ENCODE peak calls at places on chromosomes 11 and 22, in seven cellular contexts. M is HepG2, S is GM12878, F is HCT116, L is K562, P is H1, H is SK-N-SH. D is an unnamed sample.

GRCh38 chr11:68211546-68211945 is 1.6 kb downstream of the KMT5B start:
- DNase-seq in M (no peak), S (no peak), F (no peak), L (no peak), P (no peak), H (no peak), D (no peak)

GRCh38 chr22:32764330-32765116 is 37.0 kb upstream of the TIMP3 start:
- DNase-seq in M (no peak), S (no peak), F (no peak), L (no peak), P (no peak), H (no peak), D (no peak)

GRCh38 chr11:63764201-63764711 is 4.3 kb downstream of the ZFTA start:
- DNase-seq in M (no peak), S (no peak), F (no peak), L (no peak), P (no peak), H (peak), D (no peak)

GRCh38 chr11:64934765-64935633 is 694 bp downstream of the GPHA2 start:
- DNase-seq in M (peak), S (no peak), F (no peak), L (no peak), P (no peak), H (no peak), D (no peak)

GRCh38 chr22:30325724-30326703 is 727 bp downstream of the TBC1D10A start:
- DNase-seq in M (no peak), S (no peak), F (no peak), L (peak), P (peak), H (peak), D (no peak)

GRCh38 chr11:105790841-105791240 is 181.0 kb downstream of the GRIA4 start:
- DNase-seq in M (no peak), S (no peak), F (no peak), L (no peak), P (no peak), H (no peak), D (no peak)

GRCh38 chr11:117799634-117800033 is 2.6 kb upstream of the DSCAML1 start:
- DNase-seq in M (no peak), S (no peak), F (no peak), L (no peak), P (no peak), H (no peak), D (no peak)

GRCh38 chr11:3014314-3014938 is 22.3 kb upstream of the NAP1L4 start:
- DNase-seq in M (no peak), S (no peak), F (no peak), L (no peak), P (no peak), H (no peak), D (no peak)

GRCh38 chr11:36253238-36253637 is 36.0 kb downstream of the COMMD9 start:
- DNase-seq in M (no peak), S (no peak), F (no peak), L (no peak), P (no peak), H (peak), D (no peak)

GRCh38 chr22:20054485-20054884 is 25.6 kb upstream of the DGCR8 start:
- DNase-seq in M (no peak), S (no peak), F (no peak), L (no peak), P (no peak), H (no peak), D (no peak)

GRCh38 chr22:29004647-29005371 is 56.8 kb downstream of the C22orf31 start:
- DNase-seq in M (peak), S (no peak), F (peak), L (no peak), P (peak), H (peak), D (no peak)

GRCh38 chr11:95715777-95716241 is 73.8 kb downstream of the FAM76B start:
- DNase-seq in M (peak), S (peak), F (no peak), L (no peak), P (no peak), H (no peak), D (no peak)

GRCh38 chr11:27820249-27820648 is 120.0 kb upstream of the BDNF start:
- DNase-seq in M (no peak), S (no peak), F (no peak), L (no peak), P (no peak), H (no peak), D (no peak)

GRCh38 chr11:87224486-87224885 is 186.8 kb downstream of the TMEM135 start:
- DNase-seq in M (no peak), S (no peak), F (no peak), L (no peak), P (no peak), H (no peak), D (no peak)

GRCh38 chr11:129374993-129375721 is 491 bp upstream of the BARX2 start:
- DNase-seq in M (no peak), S (no peak), F (no peak), L (no peak), P (peak), H (peak), D (peak)

GRCh38 chr11:2314525-2315394 is 12.9 kb downstream of the TSPAN32 start:
- DNase-seq in M (no peak), S (no peak), F (no peak), L (no peak), P (no peak), H (peak), D (no peak)

GRCh38 chr11:7020183-7020917 is at the start of the genes NLRP14 and ZNF214:
- DNase-seq in M (peak), S (no peak), F (peak), L (peak), P (peak), H (peak), D (peak)

GRCh38 chr11:12392672-12393071 is 15.3 kb downstream of the PARVA start:
- DNase-seq in M (no peak), S (no peak), F (no peak), L (no peak), P (no peak), H (no peak), D (no peak)

GRCh38 chr11:61580292-61580888 is 486 bp downstream of the SYT7 start:
- DNase-seq in M (no peak), S (no peak), F (no peak), L (no peak), P (peak), H (no peak), D (peak)
- TF ChIP-seq JUND in M (no peak), S (no peak), F (no peak), L (no peak), P (no peak), H (no peak), D (no peak)

GRCh38 chr11:112525270-112525669 is 264.6 kb upstream of the PLET1 start:
- DNase-seq in M (no peak), S (no peak), F (no peak), L (no peak), P (no peak), H (no peak), D (no peak)
- TF ChIP-seq JUND in M (no peak), S (no peak), F (no peak), L (no peak), P (no peak), H (no peak), D (no peak)

GRCh38 chr22:39662677-39663034 is 92.1 kb downstream of the CACNA1I start:
- DNase-seq in M (no peak), S (no peak), F (no peak), L (no peak), P (peak), H (no peak), D (no peak)

GRCh38 chr22:39663751-39664150 is 93.2 kb downstream of the CACNA1I start:
- DNase-seq in M (no peak), S (no peak), F (no peak), L (no peak), P (no peak), H (no peak), D (peak)

GRCh38 chr22:39664485-39665200 is 94.1 kb downstream of the CACNA1I start:
- DNase-seq in M (no peak), S (no peak), F (no peak), L (peak), P (peak), H (peak), D (peak)

GRCh38 chr22:39661501-39661841 is 90.9 kb downstream of the CACNA1I start:
- DNase-seq in M (no peak), S (no peak), F (no peak), L (no peak), P (no peak), H (no peak), D (no peak)

DNA sequence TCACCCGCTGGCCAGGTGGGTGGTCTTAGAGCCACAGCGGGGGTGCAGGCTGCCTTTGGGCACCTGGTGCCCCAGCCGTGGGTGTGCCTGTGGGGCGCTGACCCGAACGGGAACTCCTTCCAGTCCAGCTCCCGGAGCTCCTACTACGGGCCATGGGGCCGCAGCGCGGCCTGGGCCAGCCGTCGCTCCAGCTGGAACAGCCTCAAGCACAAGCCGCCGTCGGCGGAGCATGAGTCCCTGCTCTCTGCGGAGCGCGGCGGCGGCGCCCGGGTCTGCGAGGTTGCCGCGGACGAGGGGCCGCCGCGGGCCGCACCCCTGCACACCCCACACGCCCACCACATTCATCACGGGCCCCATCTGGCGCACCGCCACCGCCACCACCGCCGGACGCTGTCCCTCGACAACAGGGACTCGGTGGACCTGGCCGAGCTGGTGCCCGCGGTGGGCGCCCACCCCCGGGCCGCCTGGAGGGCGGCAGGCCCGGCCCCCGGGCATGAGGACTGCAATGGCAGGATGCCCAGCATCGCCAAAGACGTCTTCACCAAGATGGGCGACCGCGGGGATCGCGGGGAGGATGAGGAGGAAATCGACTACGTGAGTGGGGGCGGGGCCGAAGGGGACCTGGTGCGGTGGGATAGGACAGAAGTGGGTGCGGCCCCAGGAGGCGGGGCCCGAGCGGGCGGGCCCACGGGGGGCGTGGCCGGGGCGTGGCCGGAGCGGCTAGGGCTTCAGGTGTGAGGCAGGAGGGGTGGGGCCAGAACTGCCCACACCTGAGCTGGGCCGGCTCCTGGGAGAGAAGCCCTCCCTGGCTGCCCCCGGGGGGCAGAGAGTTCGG is 91.5 kb downstream of the CACNA1I start:
- DNase-seq in M (no peak), S (no peak), F (no peak), L (peak), P (peak), H (no peak), D (peak)
- TF ChIP-seq JUND in M (no peak), S (no peak), F (no peak), L (no peak), P (no peak), H (no peak), D (no peak)

GRCh38 chr11:102986815-102987214 is 31.3 kb upstream of the MMP13 start:
- DNase-seq in M (no peak), S (no peak), F (no peak), L (no peak), P (no peak), H (no peak), D (no peak)
- TF ChIP-seq JUND in M (no peak), S (no peak), F (no peak), L (no peak), P (no peak), H (peak), D (no peak)